ENCODE peak calls at places on chromosomes 3 and 15, in nine cellular contexts. Y, W, R, A, L, I, T, B and P are unnamed samples.
A peak's percentile ranks its signal among the peaks of the same experiment; 100 is the strongest.

GRCh38 chr15:89506026-89506686 is 9.8 kb upstream of the RHCG start:
- DNase-seq in A (no peak), R (no peak), I (no peak), B (no peak), T (no peak), L (no peak), Y (no peak), W (no peak), P (no peak)

GRCh38 chr3:61589856-61590255 is 28.5 kb downstream of the PTPRG start:
- DNase-seq in W (no peak), T (peak; percentile 84), A (no peak), R (no peak), Y (no peak), B (no peak), L (no peak), I (no peak), P (no peak)

GRCh38 chr3:150798122-150798618 is 35.2 kb upstream of the SIAH2 start:
- DNase-seq in L (no peak), T (no peak), R (no peak), Y (no peak), B (no peak), W (no peak), A (no peak), I (peak; percentile 47), P (no peak)

GRCh38 chr15:71093089-71094024 is 21.9 kb upstream of the THSD4 start:
- DNase-seq in B (no peak), Y (no peak), W (no peak), A (no peak), I (no peak), L (no peak), R (peak; percentile 76), T (peak; percentile 91), P (no peak)

GRCh38 chr15:99432271-99433025 is 133.3 kb upstream of the MEF2A start:
- DNase-seq in T (no peak), L (no peak), B (no peak), R (no peak), I (no peak), W (no peak), A (peak; percentile 6), Y (no peak), P (no peak)

GRCh38 chr3:133872781-133873180 is 22.9 kb downstream of the RAB6B start:
- DNase-seq in L (no peak), R (no peak), T (no peak), B (no peak), Y (no peak), W (no peak), I (no peak), A (no peak), P (no peak)

GRCh38 chr3:19147905-19148767 is at the start of gene KCNH8:
- DNase-seq in Y (no peak), W (no peak), L (no peak), B (peak; percentile 47), A (peak; percentile 7), T (no peak), I (no peak), R (peak; percentile 61), P (no peak)

GRCh38 chr3:4614070-4614469 is 120.9 kb downstream of the ITPR1 start:
- DNase-seq in W (no peak), B (no peak), L (no peak), R (no peak), T (no peak), Y (no peak), I (no peak), A (no peak), P (no peak)

GRCh38 chr3:163490119-163490518 is 1588.2 kb downstream of the SI start:
- DNase-seq in I (no peak), R (peak; percentile 87), W (no peak), Y (no peak), B (no peak), L (no peak), A (no peak), T (peak; percentile 29), P (peak; percentile 23)

GRCh38 chr15:72614810-72615532 is 39.5 kb upstream of the GOLGA6B start:
- DNase-seq in R (no peak), Y (no peak), I (no peak), W (no peak), L (no peak), B (no peak), A (no peak), T (no peak), P (no peak)

GRCh38 chr3:51686512-51687215 is 15.6 kb downstream of the TEX264 start:
- DNase-seq in Y (peak; percentile 68), L (peak; percentile 75), T (peak; percentile 55), R (no peak), A (no peak), I (no peak), W (no peak), B (no peak), P (no peak)

GRCh38 chr3:107589454-107589853 is 66.7 kb downstream of the BBX start:
- DNase-seq in W (no peak), T (no peak), Y (no peak), B (no peak), I (no peak), R (no peak), A (no peak), L (no peak), P (no peak)

GRCh38 chr3:8318002-8318649 is 183.5 kb upstream of the LMCD1 start:
- DNase-seq in I (no peak), T (peak; percentile 68), R (no peak), Y (no peak), A (no peak), L (no peak), W (no peak), B (no peak), P (no peak)

GRCh38 chr3:171168086-171168485 is 141.6 kb upstream of the SLC2A2 start:
- DNase-seq in I (no peak), T (peak; percentile 53), L (no peak), B (no peak), Y (no peak), A (no peak), R (peak; percentile 76), W (no peak), P (no peak)

GRCh38 chr3:13069495-13069894 is 3.7 kb downstream of the IQSEC1 start:
- DNase-seq in A (no peak), T (no peak), W (no peak), B (no peak), Y (peak; percentile 31), L (peak; percentile 25), I (no peak), R (no peak), P (no peak)

GRCh38 chr3:177478170-177478859 is 281.0 kb upstream of the TBL1XR1 start:
- DNase-seq in I (peak; percentile 68), Y (no peak), L (no peak), R (peak; percentile 77), W (peak; percentile 21), B (no peak), A (peak; percentile 13), T (peak; percentile 99), P (no peak)

GRCh38 chr3:150329408-150329807 is 78.7 kb upstream of the TSC22D2 start:
- DNase-seq in R (no peak), W (no peak), I (no peak), Y (no peak), T (no peak), L (no peak), B (no peak), A (no peak), P (no peak)